ENCODE peak calls at places on chromosomes 5 and 9, in seven cellular contexts. H is NCI-H2029; P is stimulated activated CD8-positive, alpha-beta memory T cell treated with anti-CD3 and anti-CD28 coated beads, Interleukin-15, amount 100 ng/mL, for 4 hours; Z is stimulated activated CD4-positive, alpha-beta T cell treated with anti-CD3 and anti-CD28 coated beads, TNF-alpha, amount 100 ng/mL, for 24 hours; D is H7; E is iPS-NIHi11; N is fibroblast of gingiva. X is an unnamed sample.

GRCh38 chr5:139968547-139969261 is 74.4 kb downstream of the NRG2 start:
- DNase-seq in H (peak; percentile 69), P (peak; percentile 67), Z (peak; percentile 77), D (peak; percentile 95), E (peak; percentile 95), N (peak; percentile 39), X (peak; percentile 64)

GRCh38 chr9:131500377-131500776 is 2.3 kb upstream of the POMT1 start:
- DNase-seq in H (no peak), P (peak; percentile 32), Z (peak; percentile 31), D (no peak), E (no peak), N (no peak), X (no peak)

GRCh38 chr9:126842977-126843799 is 17.3 kb upstream of the ZBTB34 start:
- DNase-seq in H (no peak), P (no peak), Z (no peak), D (no peak), E (no peak), N (no peak), X (no peak)

GRCh38 chr9:93108301-93109041 is 12.5 kb downstream of the CARD19 start:
- DNase-seq in H (no peak), P (no peak), Z (no peak), D (peak; percentile 37), E (peak; percentile 5), N (no peak), X (no peak)

GRCh38 chr5:78518365-78519197 is 130.0 kb downstream of the LHFPL2 start:
- DNase-seq in H (peak; percentile 30), P (no peak), Z (no peak), D (peak; percentile 58), E (peak; percentile 70), N (peak; percentile 72), X (no peak)

GRCh38 chr9:127007638-127008037 is 93.1 kb downstream of the RALGPS1 start:
- DNase-seq in H (no peak), P (no peak), Z (no peak), D (no peak), E (no peak), N (no peak), X (no peak)

GRCh38 chr9:136777359-136777758 is 13.0 kb upstream of the LCN15 start:
- DNase-seq in H (no peak), P (no peak), Z (no peak), D (no peak), E (peak; percentile 1), N (no peak), X (no peak)

GRCh38 chr5:58314356-58315045 is 145.4 kb downstream of the PLK2 start:
- DNase-seq in H (no peak), P (no peak), Z (no peak), D (no peak), E (no peak), N (no peak), X (no peak)

GRCh38 chr5:95531491-95531890 is 23.3 kb downstream of the SKIC3 start:
- DNase-seq in H (no peak), P (no peak), Z (no peak), D (no peak), E (no peak), N (no peak), X (no peak)

GRCh38 chr5:124742983-124743533 is 3.4 kb downstream of the ZNF608 start:
- DNase-seq in H (no peak), P (no peak), Z (no peak), D (no peak), E (no peak), N (peak; percentile 63), X (no peak)

GRCh38 chr9:119003882-119004617 is 365.2 kb downstream of the BRINP1 start:
- DNase-seq in H (no peak), P (no peak), Z (no peak), D (no peak), E (no peak), N (peak; percentile 12), X (no peak)

GRCh38 chr5:115709585-115709984 is 83.7 kb upstream of the TMED7 start:
- DNase-seq in H (no peak), P (no peak), Z (no peak), D (no peak), E (no peak), N (no peak), X (no peak)

GRCh38 chr5:61275841-61276240 is 56.2 kb upstream of the ZSWIM6 start:
- DNase-seq in H (no peak), P (no peak), Z (no peak), D (no peak), E (no peak), N (peak; percentile 77), X (no peak)

GRCh38 chr5:120872292-120872691 is 408.2 kb downstream of the PRR16 start:
- DNase-seq in H (no peak), P (no peak), Z (no peak), D (no peak), E (no peak), N (peak; percentile 89), X (no peak)

GRCh38 chr9:4787876-4788275 is 4.9 kb upstream of the RCL1 start:
- DNase-seq in H (no peak), P (no peak), Z (no peak), D (no peak), E (no peak), N (no peak), X (no peak)

GRCh38 chr9:133772581-133772980 is 34.4 kb upstream of the SARDH start:
- DNase-seq in H (no peak), P (no peak), Z (no peak), D (no peak), E (no peak), N (no peak), X (no peak)

GRCh38 chr5:57004800-57005199 is 52.9 kb upstream of the MIER3 start:
- DNase-seq in H (no peak), P (no peak), Z (no peak), D (no peak), E (peak; percentile 20), N (no peak), X (no peak)

GRCh38 chr5:169795311-169795710 is 158.2 kb downstream of the DOCK2 start:
- DNase-seq in H (no peak), P (no peak), Z (no peak), D (peak; percentile 40), E (no peak), N (no peak), X (no peak)

GRCh38 chr5:180804129-180804601 is 1.6 kb upstream of the MGAT1 start:
- DNase-seq in H (no peak), P (no peak), Z (no peak), D (no peak), E (no peak), N (no peak), X (no peak)

GRCh38 chr5:11385901-11386293 is 518.3 kb downstream of the CTNND2 start:
- DNase-seq in H (no peak), P (no peak), Z (no peak), D (peak; percentile 69), E (peak; percentile 53), N (no peak), X (peak; percentile 50)

GRCh38 chr5:9209846-9210547 is 335.9 kb downstream of the SEMA5A start:
- DNase-seq in H (no peak), P (no peak), Z (no peak), D (no peak), E (no peak), N (peak; percentile 32), X (peak; percentile 77)